ENCODE peak calls at places on chromosome 22, in ten cellular contexts. O, K, C, G, L, T, H, R, Z and J are unnamed samples.

GRCh38 chr22:48478529-48479265 is 1349.0 kb downstream of the BRD1 start:
- DNase-seq in O (no peak), K (no peak), C (no peak), G (no peak), L (no peak), T (no peak), H (no peak), R (no peak), Z (no peak), J (no peak)

GRCh38 chr22:18068991-18069390 is 8.8 kb upstream of the PEX26 start:
- DNase-seq in O (no peak), K (no peak), C (no peak), G (no peak), L (no peak), T (no peak), H (no peak), R (no peak), Z (no peak), J (no peak)

GRCh38 chr22:42720263-42721044 is at the start of gene A4GALT:
- DNase-seq in O (no peak), K (peak), C (peak), G (no peak), L (no peak), T (no peak), H (no peak), R (no peak), Z (no peak), J (no peak)

GRCh38 chr22:43955883-43956286 is 643 bp downstream of the SAMM50 start:
- DNase-seq in O (no peak), K (no peak), C (no peak), G (no peak), L (peak), T (peak), H (no peak), R (no peak), Z (no peak), J (no peak)

GRCh38 chr22:28051787-28052356 is 132.8 kb upstream of the PITPNB start:
- DNase-seq in O (peak), K (peak), C (peak), G (peak), L (peak), T (peak), H (peak), R (no peak), Z (no peak), J (peak)

GRCh38 chr22:41757507-41757906 is 43.0 kb upstream of the CCDC134 start:
- DNase-seq in O (no peak), K (no peak), C (no peak), G (no peak), L (no peak), T (no peak), H (no peak), R (no peak), Z (no peak), J (no peak)

GRCh38 chr22:44668886-44669724 is 32.9 kb upstream of the PRR5 start:
- DNase-seq in O (no peak), K (no peak), C (no peak), G (no peak), L (no peak), T (no peak), H (no peak), R (no peak), Z (no peak), J (no peak)

GRCh38 chr22:25746012-25746373 is 4.0 kb downstream of the MYO18B start:
- DNase-seq in O (no peak), K (no peak), C (no peak), G (no peak), L (peak), T (no peak), H (no peak), R (no peak), Z (no peak), J (no peak)

GRCh38 chr22:17924735-17925727 is 99.3 kb downstream of the MICAL3 start:
- DNase-seq in O (no peak), K (no peak), C (no peak), G (no peak), L (no peak), T (no peak), H (peak), R (no peak), Z (no peak), J (no peak)

GRCh38 chr22:45426387-45426786 is 12.9 kb downstream of the RIBC2 start:
- DNase-seq in O (no peak), K (no peak), C (no peak), G (no peak), L (no peak), T (no peak), H (no peak), R (no peak), Z (no peak), J (no peak)

GRCh38 chr22:37162221-37163095 is 12.7 kb upstream of the IL2RB start:
- DNase-seq in O (no peak), K (peak), C (peak), G (no peak), L (no peak), T (no peak), H (no peak), R (peak), Z (no peak), J (no peak)

GRCh38 chr22:22823126-22823804 is 64.4 kb upstream of the IGLL5 start:
- DNase-seq in O (no peak), K (no peak), C (no peak), G (no peak), L (no peak), T (no peak), H (peak), R (no peak), Z (no peak), J (no peak)